ENCODE peak calls at places on chromosomes 1 and 21, in nine cellular contexts. F is IMR-90, Q is mesendoderm, G is Karpas-422, T is neuronal stem cell, L is HCT116, E is neural progenitor cell, H is endothelial cell of umbilical vein, P is mammary epithelial cell. D is an unnamed sample.
A peak's percentile ranks its signal among the peaks of the same experiment; 100 is the strongest.

GRCh38 chr1:55046871-55047270 is 7.5 kb downstream of the PCSK9 start:
- DNase-seq in F (no peak), Q (no peak), G (no peak), T (no peak), L (no peak), E (no peak), H (no peak), P (no peak), D (no peak)

GRCh38 chr21:40386301-40386911 is 460.6 kb downstream of the DSCAM start:
- DNase-seq in F (no peak), Q (peak; percentile 42), G (peak; percentile 71), T (peak; percentile 37), L (no peak), E (peak; percentile 82), H (no peak), P (peak; percentile 41), D (peak; percentile 12)

GRCh38 chr21:44637018-44637850 is at the start of gene KRTAP10-10:
- DNase-seq in F (no peak), Q (no peak), G (no peak), T (no peak), L (no peak), E (no peak), H (no peak), P (no peak), D (no peak)

GRCh38 chr1:6440198-6441126 is 15.9 kb downstream of the ESPN start:
- DNase-seq in F (peak; percentile 22), Q (peak; percentile 73), G (no peak), T (no peak), L (no peak), E (peak; percentile 84), H (no peak), P (peak; percentile 73), D (peak; percentile 66)

GRCh38 chr1:60866884-60867648 is 215.3 kb upstream of the NFIA start:
- DNase-seq in F (no peak), Q (no peak), G (no peak), T (no peak), L (no peak), E (no peak), H (peak; percentile 17), P (no peak), D (peak; percentile 58)

GRCh38 chr1:74508449-74508848 is 4.0 kb downstream of the LRRC53 start:
- DNase-seq in F (no peak), Q (peak; percentile 59), G (peak; percentile 69), T (no peak), L (no peak), E (peak; percentile 64), H (no peak), P (no peak), D (no peak)

GRCh38 chr1:84758968-84759491 is 68.8 kb upstream of the SSX2IP start:
- DNase-seq in F (peak; percentile 53), Q (no peak), G (no peak), T (no peak), L (no peak), E (no peak), H (no peak), P (no peak), D (peak; percentile 53)

GRCh38 chr1:19473119-19473518 is 12.2 kb downstream of the CAPZB start:
- DNase-seq in F (no peak), Q (no peak), G (no peak), T (no peak), L (no peak), E (no peak), H (no peak), P (no peak), D (no peak)

GRCh38 chr1:244810221-244810620 is 25.2 kb upstream of the COX20 start:
- DNase-seq in F (no peak), Q (no peak), G (no peak), T (no peak), L (no peak), E (no peak), H (no peak), P (no peak), D (no peak)

GRCh38 chr1:3078421-3078820 is 9.4 kb downstream of the PRDM16 start:
- DNase-seq in F (no peak), Q (no peak), G (no peak), T (no peak), L (no peak), E (no peak), H (no peak), P (no peak), D (no peak)

GRCh38 chr1:157724537-157725213 is 24.1 kb upstream of the FCRL3 start:
- DNase-seq in F (no peak), Q (no peak), G (no peak), T (no peak), L (no peak), E (no peak), H (no peak), P (no peak), D (no peak)

GRCh38 chr1:157725214-157725577 is 24.6 kb upstream of the FCRL3 start:
- DNase-seq in F (no peak), Q (no peak), G (peak; percentile 82), T (no peak), L (no peak), E (no peak), H (no peak), P (no peak), D (no peak)

GRCh38 chr1:157721985-157722384 is 21.4 kb upstream of the FCRL3 start:
- DNase-seq in F (no peak), Q (no peak), G (no peak), T (no peak), L (no peak), E (no peak), H (no peak), P (no peak), D (no peak)

DNA sequence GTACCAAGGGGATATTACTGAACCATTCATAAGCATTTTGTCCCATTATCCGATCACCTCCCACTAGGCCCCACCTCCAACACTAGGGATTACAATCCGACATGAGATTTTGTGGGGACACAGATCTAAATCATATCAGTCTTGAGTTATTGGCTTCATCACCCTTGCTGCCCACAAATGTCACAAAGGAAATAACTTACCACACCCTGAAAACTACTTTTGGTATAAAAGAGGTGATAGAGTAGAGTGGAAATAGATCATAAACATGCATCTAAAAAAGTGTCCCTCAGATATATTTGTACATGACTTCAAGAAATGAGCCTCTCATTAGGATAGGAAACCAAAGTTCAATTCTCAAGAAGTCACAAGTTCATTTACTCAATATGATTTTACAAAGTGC is 22.6 kb upstream of the FCRL3 start:
- DNase-seq in F (no peak), Q (no peak), G (no peak), T (no peak), L (no peak), E (no peak), H (no peak), P (no peak), D (no peak)
- H3K4me2 ChIP-seq in F (no peak overlapping the region), Q (no peak overlapping the region), G (no peak overlapping the region), T (no peak overlapping the region), L (no peak overlapping the region), E (no peak overlapping the region), H (no peak overlapping the region), P (no peak overlapping the region), D (no peak overlapping the region)

GRCh38 chr1:8477983-8478362 is 160.1 kb downstream of the SLC45A1 start:
- DNase-seq in F (no peak), Q (no peak), G (no peak), T (no peak), L (no peak), E (no peak), H (no peak), P (no peak), D (peak; percentile 55)
- H3K9ac ChIP-seq in F (peak overlapping the region; percentile 46), Q (no peak overlapping the region), G (no peak overlapping the region), T (no peak overlapping the region), L (no peak overlapping the region), E (no peak overlapping the region), H (no peak overlapping the region), P (no peak overlapping the region), D (peak overlapping the region; percentile 72)

DNA sequence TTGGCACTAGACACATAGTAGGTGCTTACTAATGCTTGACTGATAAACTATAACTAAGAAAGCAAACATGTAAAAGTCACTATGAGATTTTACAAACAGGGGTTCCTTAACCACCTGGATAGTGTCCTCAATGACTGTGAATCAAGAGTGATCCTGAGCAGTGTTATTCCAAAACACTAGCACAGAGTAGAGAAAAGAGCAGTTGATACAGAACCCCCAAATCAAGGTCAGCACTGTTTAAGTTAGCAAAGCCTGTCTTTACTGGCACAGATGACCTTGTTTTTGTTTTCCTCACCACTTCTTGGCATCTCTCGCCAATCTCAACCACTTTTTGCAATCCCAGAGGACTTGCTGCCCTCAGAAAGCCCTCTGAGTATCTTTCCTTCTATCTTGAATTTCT is 50.7 kb downstream of the BCL9 start:
- DNase-seq in F (no peak), Q (no peak), G (no peak), T (no peak), L (no peak), E (no peak), H (no peak), P (no peak), D (no peak)
- H3K4me2 ChIP-seq in F (no peak overlapping the region), Q (no peak overlapping the region), G (no peak overlapping the region), T (no peak overlapping the region), L (no peak overlapping the region), E (no peak overlapping the region), H (no peak overlapping the region), P (no peak overlapping the region), D (no peak overlapping the region)

DNA sequence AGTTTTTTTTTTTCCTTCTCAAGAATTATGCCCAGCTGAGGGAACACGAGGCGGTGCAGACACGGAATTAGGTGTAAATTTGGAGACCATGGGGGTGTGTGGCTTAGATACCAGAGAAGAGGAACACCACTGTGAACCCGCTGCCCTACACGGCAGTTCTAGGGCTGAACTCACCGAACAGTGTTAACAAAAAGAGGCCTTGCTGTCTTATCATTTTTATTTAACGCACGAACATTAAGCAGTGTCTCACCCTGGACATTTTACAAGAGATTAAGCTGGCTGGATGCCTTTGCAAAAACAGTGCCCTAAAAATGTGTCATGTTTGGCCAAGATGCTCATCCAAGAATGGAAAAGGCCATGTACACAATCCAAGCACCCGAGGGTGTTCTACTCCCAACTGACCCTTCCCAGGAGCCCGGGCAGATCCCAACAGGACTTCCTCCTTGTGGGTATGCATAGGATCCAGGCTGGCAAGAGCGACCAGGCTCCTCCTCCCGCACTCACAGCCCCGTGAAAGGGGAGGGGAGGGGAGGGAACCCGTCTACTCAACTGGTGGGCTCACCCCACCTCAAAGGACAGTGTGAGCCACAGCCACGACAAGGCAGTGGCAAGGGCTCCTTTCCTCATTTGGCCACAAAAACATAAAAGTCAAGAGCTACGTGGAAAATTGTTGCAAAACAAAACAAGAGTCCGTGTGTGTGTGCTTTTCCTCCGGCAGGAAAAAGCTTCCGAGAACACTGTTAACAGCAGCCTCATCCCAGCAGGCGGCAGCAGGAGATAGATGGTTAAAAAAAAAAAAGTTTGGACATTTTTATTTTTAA is 20.3 kb downstream of the C2CD2 start:
- DNase-seq in F (peak; percentile 56), Q (no peak), G (no peak), T (no peak), L (no peak), E (no peak), H (peak; percentile 78), P (peak; percentile 54), D (peak; percentile 80)
- H3K9ac ChIP-seq in F (peak overlapping the region; percentile 21), Q (no peak overlapping the region), G (no peak overlapping the region), T (no peak overlapping the region), L (peak overlapping the region; percentile 55), E (no peak overlapping the region), H (peak overlapping the region; percentile 48), P (peak overlapping the region; percentile 58), D (peak overlapping the region; percentile 78)